ENCODE peak calls at places on chromosome 16, in six cellular contexts. D is RWPE1, T is cardiac muscle cell, P is GM20000, W is choroid plexus epithelial cell, X is fibroblast of pulmonary artery. V is an unnamed sample.

GRCh38 chr16:67664871-67665270 is 1.7 kb downstream of the ENKD1 start:
- DNase-seq in W (no peak), P (no peak), D (no peak), T (no peak), X (no peak), V (no peak)

GRCh38 chr16:29023279-29024278 is 38.7 kb downstream of the LAT start:
- DNase-seq in W (peak; percentile 7), D (no peak), X (peak; percentile 6), T (no peak), P (no peak), V (no peak)

GRCh38 chr16:22888791-22889190 is 74.8 kb downstream of the HS3ST2 start:
- DNase-seq in X (no peak), W (peak; percentile 6), P (no peak), T (peak; percentile 1), D (no peak), V (no peak)

GRCh38 chr16:51592013-51592501 is 441.0 kb upstream of the SALL1 start:
- DNase-seq in W (no peak), X (no peak), P (no peak), T (no peak), D (no peak), V (no peak)

GRCh38 chr16:72198021-72198420 is 26.1 kb upstream of the PMFBP1 start:
- DNase-seq in W (peak; percentile 98), T (peak; percentile 93), D (no peak), X (peak; percentile 93), P (no peak), V (peak; percentile 78)

GRCh38 chr16:23908790-23909189 is 73.0 kb downstream of the PRKCB start:
- DNase-seq in P (no peak), D (no peak), W (no peak), X (no peak), T (no peak), V (no peak)

GRCh38 chr16:7953360-7953759 is 620.7 kb downstream of the RBFOX1 start:
- DNase-seq in T (no peak), X (no peak), P (no peak), W (no peak), D (no peak), V (no peak)

GRCh38 chr16:54649846-54650245 is 280.8 kb upstream of the IRX5 start:
- DNase-seq in T (no peak), X (no peak), W (no peak), D (no peak), P (no peak), V (no peak)

GRCh38 chr16:54050281-54051210 is 236.0 kb downstream of the IRX3 start:
- DNase-seq in X (no peak), D (no peak), P (no peak), W (peak; percentile 55), T (no peak), V (peak; percentile 83)

GRCh38 chr16:9072806-9073341 is 18.6 kb upstream of the HAPSTR1 start:
- DNase-seq in T (peak; percentile 81), D (peak; percentile 42), W (peak; percentile 90), P (peak; percentile 31), X (peak; percentile 64), V (peak; percentile 86)

GRCh38 chr16:4384497-4384896 is 12.8 kb downstream of the VASN start:
- DNase-seq in P (no peak), D (no peak), W (no peak), X (no peak), T (no peak), V (peak; percentile 62)

GRCh38 chr16:49531425-49531824 is 157.8 kb downstream of the C16orf78 start:
- DNase-seq in T (no peak), X (no peak), W (no peak), P (no peak), D (no peak), V (no peak)

GRCh38 chr16:4053663-4054479 is 62.4 kb downstream of the ADCY9 start:
- DNase-seq in D (peak; percentile 74), X (peak; percentile 38), T (peak; percentile 58), W (peak; percentile 48), P (no peak), V (peak; percentile 94)

GRCh38 chr16:11309895-11310633 is 28.9 kb upstream of the PRM1 start:
- DNase-seq in X (no peak), D (no peak), W (no peak), T (no peak), P (peak; percentile 53), V (peak; percentile 26)

GRCh38 chr16:27404163-27404823 is 2.3 kb downstream of the IL21R start:
- DNase-seq in D (no peak), T (no peak), X (no peak), W (no peak), P (no peak), V (no peak)

GRCh38 chr16:66588981-66589713 is 9.9 kb downstream of the CMTM2 start:
- DNase-seq in D (no peak), P (peak; percentile 82), W (peak; percentile 71), T (peak; percentile 44), X (peak; percentile 42), V (peak; percentile 47)

GRCh38 chr16:4537376-4538066 is 1.1 kb downstream of the CDIP1 start:
- DNase-seq in D (peak; percentile 26), W (no peak), X (no peak), P (no peak), T (no peak), V (peak; percentile 25)

GRCh38 chr16:50602531-50603205 is 54.5 kb downstream of the NKD1 start:
- DNase-seq in D (peak; percentile 5), W (no peak), X (no peak), P (no peak), T (no peak), V (no peak)

GRCh38 chr16:67441907-67442306 is 11.0 kb downstream of the HSD11B2 start:
- DNase-seq in P (no peak), D (no peak), T (no peak), W (peak; percentile 40), X (no peak), V (peak; percentile 27)

GRCh38 chr16:74865922-74866598 is 91.4 kb upstream of the FA2H start:
- DNase-seq in P (no peak), T (peak; percentile 4), W (no peak), X (peak; percentile 8), D (no peak), V (no peak)

GRCh38 chr16:8877894-8878522 is 4.1 kb upstream of the LITAFD start:
- DNase-seq in P (no peak), T (no peak), W (no peak), X (no peak), D (peak; percentile 62), V (no peak)

GRCh38 chr16:24668481-24669001 is 60.9 kb upstream of the TNRC6A start:
- DNase-seq in D (no peak), T (peak; percentile 36), W (peak; percentile 28), P (no peak), X (no peak), V (peak; percentile 60)

GRCh38 chr16:27547851-27548250 is 1.9 kb downstream of the GTF3C1 start:
- DNase-seq in W (no peak), P (no peak), T (no peak), X (no peak), D (no peak), V (peak; percentile 37)

GRCh38 chr16:49532243-49532870 is 158.8 kb downstream of the C16orf78 start:
- DNase-seq in P (no peak), X (no peak), D (no peak), W (no peak), T (no peak), V (no peak)

GRCh38 chr16:83925957-83926725 is 26.9 kb upstream of the OSGIN1 start:
- DNase-seq in D (no peak), P (no peak), X (no peak), W (no peak), T (no peak), V (no peak)

GRCh38 chr16:65002265-65002664 is 119.6 kb downstream of the CDH11 start:
- DNase-seq in T (peak; percentile 81), W (peak; percentile 78), P (no peak), D (no peak), X (peak; percentile 89), V (peak; percentile 30)

GRCh38 chr16:66457888-66458287 is 30.8 kb downstream of the BEAN1 start:
- DNase-seq in X (no peak), P (no peak), D (peak; percentile 39), W (no peak), T (no peak), V (no peak)

GRCh38 chr16:65572156-65572555 is 450.3 kb upstream of the CDH11 start:
- DNase-seq in W (peak; percentile 87), T (peak; percentile 74), P (no peak), D (peak; percentile 76), X (peak; percentile 80), V (peak; percentile 76)

GRCh38 chr16:86220552-86220951 is 289.8 kb upstream of the FOXF1 start:
- DNase-seq in P (no peak), T (peak; percentile 6), X (no peak), W (no peak), D (no peak), V (peak; percentile 44)

GRCh38 chr16:84464116-84464515 is 40.3 kb downstream of the MEAK7 start:
- DNase-seq in D (no peak), W (no peak), T (no peak), P (no peak), X (no peak), V (no peak)

DNA sequence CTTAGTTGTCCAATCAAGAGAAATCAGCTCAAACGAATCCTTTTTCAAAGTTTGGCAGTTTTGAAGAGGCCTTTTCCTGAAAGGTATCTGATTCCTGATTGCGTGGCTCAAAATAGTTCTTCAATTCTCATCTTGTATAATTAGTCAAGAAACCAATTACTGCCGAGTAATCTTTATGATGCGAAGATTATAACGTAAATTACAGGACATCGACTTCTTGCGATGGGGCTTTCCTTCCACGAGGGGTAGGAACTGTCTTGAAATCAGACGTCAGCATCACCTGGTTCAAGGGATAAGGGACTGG is 644 bp upstream of the ARL2BP start:
- DNase-seq in D (no peak), T (no peak), P (no peak), X (no peak), W (no peak), V (no peak)
- TF ChIP-seq CTCF in D (no peak), T (no peak), P (no peak), X (no peak), W (no peak), V (no peak)

GRCh38 chr16:56869513-56870270 is 4.7 kb downstream of the SLC12A3 start:
- DNase-seq in D (no peak), X (peak; percentile 18), W (peak; percentile 13), T (peak; percentile 26), P (peak; percentile 61), V (no peak)
- TF ChIP-seq CTCF in D (no peak), X (peak; percentile 14), W (peak; percentile 24), T (peak; percentile 19), P (no peak), V (peak; percentile 42)

GRCh38 chr16:89577055-89577759 is 1.6 kb downstream of the CPNE7 start:
- DNase-seq in D (no peak), P (no peak), W (peak; percentile 36), T (no peak), X (no peak), V (no peak)
- TF ChIP-seq CTCF in D (no peak), P (no peak), W (no peak), T (no peak), X (no peak), V (no peak)

GRCh38 chr16:87346517-87347060 is 29.4 kb upstream of the C16orf95 start:
- DNase-seq in D (no peak), X (no peak), P (no peak), T (no peak), W (no peak), V (no peak)

GRCh38 chr16:87348616-87349157 is 31.5 kb upstream of the C16orf95 start:
- DNase-seq in X (no peak), T (no peak), D (no peak), P (no peak), W (no peak), V (no peak)

GRCh38 chr16:87345721-87346424 is 28.7 kb upstream of the C16orf95 start:
- DNase-seq in X (no peak), D (no peak), T (no peak), W (no peak), P (no peak), V (no peak)

GRCh38 chr16:87350031-87350430 is 32.8 kb upstream of the C16orf95 start:
- DNase-seq in X (no peak), T (no peak), D (no peak), W (no peak), P (no peak), V (no peak)

GRCh38 chr16:87347932-87348615 is 30.9 kb upstream of the C16orf95 start:
- DNase-seq in D (no peak), P (no peak), X (no peak), W (no peak), T (no peak), V (no peak)
- TF ChIP-seq CTCF in D (no peak), P (no peak), X (no peak), W (peak; percentile 7), T (peak; percentile 4), V (no peak)

V was measured in fibroblast of villous mesenchyme.